ENCODE peak calls at places on chromosomes 6 and 20, in nine cellular contexts. One of them, this sample, is unnamed.

GRCh38 chr6:137949686-137950390 is 82.8 kb downstream of the TNFAIP3 start:
- DNase-seq in iris pigment epithelial cell: no peak
- DNase-seq in activated T-cell treated with anti-CD3 and anti-CD28 coated beads, Interleukin-2, amount 50 U/mL, for 4 hours: no peak
- DNase-seq in Peyer's patch: no peak
- DNase-seq in H9: no peak
- DNase-seq in HFFc6: no peak
- DNase-seq in germinal center: peak; percentile 55
- DNase-seq in Calu3: no peak
- DNase-seq in ovary: no peak
- DNase-seq in this sample: no peak

GRCh38 chr6:90719321-90720195 is 132.7 kb upstream of the MAP3K7 start:
- DNase-seq in germinal center: no peak
- DNase-seq in Peyer's patch: no peak
- DNase-seq in activated T-cell treated with anti-CD3 and anti-CD28 coated beads, Interleukin-2, amount 50 U/mL, for 4 hours: no peak
- DNase-seq in H9: no peak
- DNase-seq in HFFc6: no peak
- DNase-seq in Calu3: no peak
- DNase-seq in ovary: no peak
- DNase-seq in iris pigment epithelial cell: no peak
- DNase-seq in this sample: no peak

GRCh38 chr6:154241570-154241969 is 115.0 kb downstream of the IPCEF1 start:
- DNase-seq in germinal center: no peak
- DNase-seq in HFFc6: no peak
- DNase-seq in H9: no peak
- DNase-seq in Calu3: no peak
- DNase-seq in iris pigment epithelial cell: no peak
- DNase-seq in ovary: no peak
- DNase-seq in Peyer's patch: no peak
- DNase-seq in activated T-cell treated with anti-CD3 and anti-CD28 coated beads, Interleukin-2, amount 50 U/mL, for 4 hours: no peak
- DNase-seq in this sample: no peak

GRCh38 chr6:31057426-31058003 is 47.2 kb downstream of the MUC22 start:
- DNase-seq in activated T-cell treated with anti-CD3 and anti-CD28 coated beads, Interleukin-2, amount 50 U/mL, for 4 hours: no peak
- DNase-seq in HFFc6: peak; percentile 32
- DNase-seq in germinal center: no peak
- DNase-seq in Calu3: no peak
- DNase-seq in Peyer's patch: no peak
- DNase-seq in ovary: no peak
- DNase-seq in iris pigment epithelial cell: peak; percentile 33
- DNase-seq in H9: no peak
- DNase-seq in this sample: no peak

GRCh38 chr6:111975501-111975900 is 78.4 kb upstream of the CCN6 start:
- DNase-seq in H9: no peak
- DNase-seq in Calu3: no peak
- DNase-seq in activated T-cell treated with anti-CD3 and anti-CD28 coated beads, Interleukin-2, amount 50 U/mL, for 4 hours: no peak
- DNase-seq in Peyer's patch: no peak
- DNase-seq in HFFc6: no peak
- DNase-seq in iris pigment epithelial cell: no peak
- DNase-seq in ovary: no peak
- DNase-seq in germinal center: no peak
- DNase-seq in this sample: no peak

GRCh38 chr6:12602951-12603710 is 113.4 kb upstream of the PHACTR1 start:
- DNase-seq in activated T-cell treated with anti-CD3 and anti-CD28 coated beads, Interleukin-2, amount 50 U/mL, for 4 hours: no peak
- DNase-seq in H9: no peak
- DNase-seq in Calu3: peak; percentile 16
- DNase-seq in germinal center: no peak
- DNase-seq in ovary: no peak
- DNase-seq in iris pigment epithelial cell: peak; percentile 58
- DNase-seq in Peyer's patch: no peak
- DNase-seq in HFFc6: peak; percentile 72
- DNase-seq in this sample: no peak

GRCh38 chr6:77650098-77650663 is 2.7 kb upstream of the MEI4 start:
- DNase-seq in HFFc6: no peak
- DNase-seq in H9: peak; percentile 92
- DNase-seq in germinal center: no peak
- DNase-seq in ovary: peak; percentile 33
- DNase-seq in Calu3: peak; percentile 64
- DNase-seq in Peyer's patch: no peak
- DNase-seq in iris pigment epithelial cell: no peak
- DNase-seq in activated T-cell treated with anti-CD3 and anti-CD28 coated beads, Interleukin-2, amount 50 U/mL, for 4 hours: no peak
- DNase-seq in this sample: no peak

GRCh38 chr6:31908791-31909190 is 6.9 kb upstream of the ZBTB12 start:
- DNase-seq in iris pigment epithelial cell: peak; percentile 90
- DNase-seq in germinal center: no peak
- DNase-seq in Peyer's patch: no peak
- DNase-seq in ovary: no peak
- DNase-seq in activated T-cell treated with anti-CD3 and anti-CD28 coated beads, Interleukin-2, amount 50 U/mL, for 4 hours: no peak
- DNase-seq in H9: no peak
- DNase-seq in Calu3: no peak
- DNase-seq in HFFc6: peak; percentile 32
- DNase-seq in this sample: no peak

GRCh38 chr6:135008072-135008940 is 46.3 kb downstream of the HBS1L start:
- DNase-seq in Peyer's patch: peak; percentile 55
- DNase-seq in germinal center: no peak
- DNase-seq in HFFc6: no peak
- DNase-seq in activated T-cell treated with anti-CD3 and anti-CD28 coated beads, Interleukin-2, amount 50 U/mL, for 4 hours: no peak
- DNase-seq in Calu3: no peak
- DNase-seq in H9: no peak
- DNase-seq in ovary: no peak
- DNase-seq in iris pigment epithelial cell: no peak
- DNase-seq in this sample: no peak

GRCh38 chr6:81204741-81205140 is 547.7 kb downstream of the TENT5A start:
- DNase-seq in Calu3: no peak
- DNase-seq in iris pigment epithelial cell: peak; percentile 17
- DNase-seq in ovary: no peak
- DNase-seq in germinal center: no peak
- DNase-seq in activated T-cell treated with anti-CD3 and anti-CD28 coated beads, Interleukin-2, amount 50 U/mL, for 4 hours: no peak
- DNase-seq in Peyer's patch: no peak
- DNase-seq in HFFc6: peak; percentile 52
- DNase-seq in H9: no peak
- DNase-seq in this sample: no peak

GRCh38 chr20:63083831-63084562 is 77.2 kb upstream of the BHLHE23 start:
- DNase-seq in germinal center: no peak
- DNase-seq in HFFc6: no peak
- DNase-seq in H9: no peak
- DNase-seq in iris pigment epithelial cell: no peak
- DNase-seq in activated T-cell treated with anti-CD3 and anti-CD28 coated beads, Interleukin-2, amount 50 U/mL, for 4 hours: peak; percentile 3
- DNase-seq in Peyer's patch: no peak
- DNase-seq in ovary: no peak
- DNase-seq in Calu3: peak; percentile 72
- DNase-seq in this sample: no peak

GRCh38 chr20:32672982-32673727 is 586 bp downstream of the C20orf203 start:
- DNase-seq in iris pigment epithelial cell: no peak
- DNase-seq in ovary: no peak
- DNase-seq in HFFc6: no peak
- DNase-seq in activated T-cell treated with anti-CD3 and anti-CD28 coated beads, Interleukin-2, amount 50 U/mL, for 4 hours: no peak
- DNase-seq in Peyer's patch: peak; percentile 65
- DNase-seq in germinal center: peak; percentile 82
- DNase-seq in Calu3: no peak
- DNase-seq in H9: no peak
- DNase-seq in this sample: peak; percentile 29

GRCh38 chr6:15036690-15037245 is 209.1 kb upstream of the JARID2 start:
- DNase-seq in germinal center: no peak
- DNase-seq in iris pigment epithelial cell: no peak
- DNase-seq in Calu3: peak; percentile 13
- DNase-seq in activated T-cell treated with anti-CD3 and anti-CD28 coated beads, Interleukin-2, amount 50 U/mL, for 4 hours: no peak
- DNase-seq in HFFc6: no peak
- DNase-seq in ovary: no peak
- DNase-seq in Peyer's patch: peak; percentile 87
- DNase-seq in H9: peak; percentile 46
- DNase-seq in this sample: no peak

GRCh38 chr20:9068896-9069663 is at the start of gene PLCB4:
- DNase-seq in H9: peak; percentile 57
- DNase-seq in HFFc6: peak; percentile 83
- DNase-seq in Calu3: peak; percentile 51
- DNase-seq in Peyer's patch: peak; percentile 58
- DNase-seq in germinal center: no peak
- DNase-seq in activated T-cell treated with anti-CD3 and anti-CD28 coated beads, Interleukin-2, amount 50 U/mL, for 4 hours: no peak
- DNase-seq in iris pigment epithelial cell: peak; percentile 33
- DNase-seq in ovary: peak; percentile 50
- DNase-seq in this sample: no peak

GRCh38 chr6:42637681-42638080 is 73.9 kb downstream of the UBR2 start:
- DNase-seq in Calu3: no peak
- DNase-seq in germinal center: no peak
- DNase-seq in HFFc6: no peak
- DNase-seq in Peyer's patch: no peak
- DNase-seq in H9: no peak
- DNase-seq in activated T-cell treated with anti-CD3 and anti-CD28 coated beads, Interleukin-2, amount 50 U/mL, for 4 hours: no peak
- DNase-seq in iris pigment epithelial cell: no peak
- DNase-seq in ovary: no peak
- DNase-seq in this sample: no peak

GRCh38 chr20:57788936-57789613 is 79.3 kb upstream of the PMEPA1 start:
- DNase-seq in ovary: no peak
- DNase-seq in Peyer's patch: no peak
- DNase-seq in Calu3: no peak
- DNase-seq in H9: peak; percentile 17
- DNase-seq in germinal center: no peak
- DNase-seq in iris pigment epithelial cell: no peak
- DNase-seq in HFFc6: no peak
- DNase-seq in activated T-cell treated with anti-CD3 and anti-CD28 coated beads, Interleukin-2, amount 50 U/mL, for 4 hours: no peak
- DNase-seq in this sample: no peak

GRCh38 chr6:100346828-100347227 is 117.9 kb downstream of the SIM1 start:
- DNase-seq in iris pigment epithelial cell: peak; percentile 86
- DNase-seq in H9: no peak
- DNase-seq in Peyer's patch: no peak
- DNase-seq in HFFc6: peak; percentile 80
- DNase-seq in Calu3: no peak
- DNase-seq in germinal center: no peak
- DNase-seq in ovary: no peak
- DNase-seq in activated T-cell treated with anti-CD3 and anti-CD28 coated beads, Interleukin-2, amount 50 U/mL, for 4 hours: no peak
- DNase-seq in this sample: no peak

GRCh38 chr6:17258763-17259162 is 22.4 kb upstream of the RBM24 start:
- DNase-seq in iris pigment epithelial cell: no peak
- DNase-seq in HFFc6: no peak
- DNase-seq in ovary: no peak
- DNase-seq in Calu3: no peak
- DNase-seq in germinal center: no peak
- DNase-seq in activated T-cell treated with anti-CD3 and anti-CD28 coated beads, Interleukin-2, amount 50 U/mL, for 4 hours: no peak
- DNase-seq in Peyer's patch: no peak
- DNase-seq in H9: no peak
- DNase-seq in this sample: no peak

GRCh38 chr20:55333798-55334197 is 671.5 kb downstream of the CBLN4 start:
- DNase-seq in Calu3: no peak
- DNase-seq in ovary: no peak
- DNase-seq in H9: no peak
- DNase-seq in Peyer's patch: no peak
- DNase-seq in germinal center: no peak
- DNase-seq in HFFc6: no peak
- DNase-seq in iris pigment epithelial cell: no peak
- DNase-seq in activated T-cell treated with anti-CD3 and anti-CD28 coated beads, Interleukin-2, amount 50 U/mL, for 4 hours: no peak
- DNase-seq in this sample: no peak

GRCh38 chr20:50415031-50415515 is 95.1 kb upstream of the PTPN1 start:
- DNase-seq in Calu3: peak; percentile 78
- DNase-seq in HFFc6: no peak
- DNase-seq in Peyer's patch: no peak
- DNase-seq in activated T-cell treated with anti-CD3 and anti-CD28 coated beads, Interleukin-2, amount 50 U/mL, for 4 hours: no peak
- DNase-seq in germinal center: no peak
- DNase-seq in H9: no peak
- DNase-seq in ovary: no peak
- DNase-seq in iris pigment epithelial cell: no peak
- DNase-seq in this sample: no peak

GRCh38 chr20:37511605-37512275 is 9.3 kb upstream of the NNAT start:
- DNase-seq in iris pigment epithelial cell: peak; percentile 57
- DNase-seq in HFFc6: peak; percentile 84
- DNase-seq in Calu3: no peak
- DNase-seq in activated T-cell treated with anti-CD3 and anti-CD28 coated beads, Interleukin-2, amount 50 U/mL, for 4 hours: no peak
- DNase-seq in germinal center: no peak
- DNase-seq in H9: no peak
- DNase-seq in ovary: no peak
- DNase-seq in Peyer's patch: no peak
- DNase-seq in this sample: no peak

GRCh38 chr6:20038805-20039204 is 173.5 kb downstream of the MBOAT1 start:
- DNase-seq in ovary: no peak
- DNase-seq in Calu3: peak; percentile 35
- DNase-seq in germinal center: no peak
- DNase-seq in HFFc6: no peak
- DNase-seq in H9: no peak
- DNase-seq in Peyer's patch: no peak
- DNase-seq in activated T-cell treated with anti-CD3 and anti-CD28 coated beads, Interleukin-2, amount 50 U/mL, for 4 hours: no peak
- DNase-seq in iris pigment epithelial cell: peak; percentile 42
- DNase-seq in this sample: no peak

GRCh38 chr20:62464080-62464770 is 11.6 kb downstream of the GATA5 start:
- DNase-seq in activated T-cell treated with anti-CD3 and anti-CD28 coated beads, Interleukin-2, amount 50 U/mL, for 4 hours: no peak
- DNase-seq in germinal center: no peak
- DNase-seq in H9: no peak
- DNase-seq in Peyer's patch: no peak
- DNase-seq in iris pigment epithelial cell: no peak
- DNase-seq in Calu3: no peak
- DNase-seq in ovary: no peak
- DNase-seq in HFFc6: no peak
- DNase-seq in this sample: no peak

GRCh38 chr6:4564746-4565145 is 211.5 kb upstream of the CDYL start:
- DNase-seq in H9: peak; percentile 12
- DNase-seq in germinal center: no peak
- DNase-seq in Calu3: no peak
- DNase-seq in activated T-cell treated with anti-CD3 and anti-CD28 coated beads, Interleukin-2, amount 50 U/mL, for 4 hours: no peak
- DNase-seq in Peyer's patch: no peak
- DNase-seq in iris pigment epithelial cell: no peak
- DNase-seq in HFFc6: no peak
- DNase-seq in ovary: no peak
- DNase-seq in this sample: no peak

GRCh38 chr6:25156123-25156522 is 123.1 kb upstream of the CARMIL1 start:
- DNase-seq in activated T-cell treated with anti-CD3 and anti-CD28 coated beads, Interleukin-2, amount 50 U/mL, for 4 hours: no peak
- DNase-seq in iris pigment epithelial cell: peak; percentile 22
- DNase-seq in H9: no peak
- DNase-seq in Peyer's patch: no peak
- DNase-seq in Calu3: no peak
- DNase-seq in ovary: no peak
- DNase-seq in germinal center: no peak
- DNase-seq in HFFc6: no peak
- DNase-seq in this sample: no peak

GRCh38 chr6:41652876-41653641 is 14.8 kb downstream of the MDFI start:
- DNase-seq in iris pigment epithelial cell: peak; percentile 46
- DNase-seq in H9: no peak
- DNase-seq in HFFc6: no peak
- DNase-seq in Calu3: no peak
- DNase-seq in germinal center: no peak
- DNase-seq in ovary: no peak
- DNase-seq in activated T-cell treated with anti-CD3 and anti-CD28 coated beads, Interleukin-2, amount 50 U/mL, for 4 hours: no peak
- DNase-seq in Peyer's patch: no peak
- DNase-seq in this sample: no peak

GRCh38 chr6:36692861-36693702 is 4.5 kb upstream of the RAB44 start:
- DNase-seq in HFFc6: no peak
- DNase-seq in germinal center: no peak
- DNase-seq in Calu3: no peak
- DNase-seq in iris pigment epithelial cell: no peak
- DNase-seq in Peyer's patch: peak; percentile 46
- DNase-seq in ovary: peak; percentile 65
- DNase-seq in H9: no peak
- DNase-seq in activated T-cell treated with anti-CD3 and anti-CD28 coated beads, Interleukin-2, amount 50 U/mL, for 4 hours: no peak
- DNase-seq in this sample: no peak

GRCh38 chr6:144460224-144461095 is 175.3 kb downstream of the UTRN start:
- DNase-seq in HFFc6: no peak
- DNase-seq in Calu3: no peak
- DNase-seq in activated T-cell treated with anti-CD3 and anti-CD28 coated beads, Interleukin-2, amount 50 U/mL, for 4 hours: no peak
- DNase-seq in Peyer's patch: no peak
- DNase-seq in iris pigment epithelial cell: peak; percentile 25
- DNase-seq in H9: no peak
- DNase-seq in ovary: no peak
- DNase-seq in germinal center: no peak
- DNase-seq in this sample: no peak

GRCh38 chr20:6164421-6165341 is 41.9 kb upstream of the FERMT1 start:
- DNase-seq in iris pigment epithelial cell: peak; percentile 25
- DNase-seq in HFFc6: no peak
- DNase-seq in germinal center: no peak
- DNase-seq in Calu3: no peak
- DNase-seq in H9: no peak
- DNase-seq in Peyer's patch: no peak
- DNase-seq in ovary: no peak
- DNase-seq in activated T-cell treated with anti-CD3 and anti-CD28 coated beads, Interleukin-2, amount 50 U/mL, for 4 hours: no peak
- DNase-seq in this sample: no peak

GRCh38 chr20:63821824-63822223 is 9.2 kb downstream of the ZBTB46 start:
- DNase-seq in germinal center: no peak
- DNase-seq in Calu3: no peak
- DNase-seq in H9: no peak
- DNase-seq in activated T-cell treated with anti-CD3 and anti-CD28 coated beads, Interleukin-2, amount 50 U/mL, for 4 hours: no peak
- DNase-seq in HFFc6: no peak
- DNase-seq in ovary: no peak
- DNase-seq in iris pigment epithelial cell: no peak
- DNase-seq in Peyer's patch: no peak
- DNase-seq in this sample: no peak

GRCh38 chr6:148969679-148970078 is 222.8 kb downstream of the UST start:
- DNase-seq in H9: no peak
- DNase-seq in iris pigment epithelial cell: peak; percentile 71
- DNase-seq in HFFc6: no peak
- DNase-seq in ovary: no peak
- DNase-seq in activated T-cell treated with anti-CD3 and anti-CD28 coated beads, Interleukin-2, amount 50 U/mL, for 4 hours: no peak
- DNase-seq in Calu3: no peak
- DNase-seq in germinal center: no peak
- DNase-seq in Peyer's patch: peak; percentile 49
- DNase-seq in this sample: no peak